ENCODE peak calls at places on chromosomes 12 and 14, in six cellular contexts. A is erythroblast, F is glutamatergic neuron, Q is NCI-H1417, X is GM20000, E is glomerular endothelial cell. J is an unnamed sample.

GRCh38 chr12:51538599-51538998 is 52.4 kb upstream of the SCN8A start:
- DNase-seq in A (no peak), F (no peak), Q (no peak), E (no peak), X (no peak), J (no peak)

GRCh38 chr12:1716911-1717310 is 26.0 kb downstream of the ADIPOR2 start:
- DNase-seq in E (no peak), X (no peak), Q (no peak), F (no peak), A (no peak), J (no peak)

GRCh38 chr12:50708619-50709018 is 55.3 kb upstream of the ATF1 start:
- DNase-seq in F (no peak), X (no peak), A (no peak), Q (no peak), E (no peak), J (no peak)

GRCh38 chr12:3752741-3753486 is at the start of gene CRACR2A:
- DNase-seq in F (peak; percentile 87), Q (no peak), E (no peak), A (peak; percentile 87), X (peak; percentile 92), J (peak; percentile 93)

GRCh38 chr14:64196668-64197411 is 97.3 kb downstream of the ESR2 start:
- DNase-seq in E (no peak), X (peak; percentile 32), Q (peak; percentile 87), A (peak; percentile 14), F (peak; percentile 82), J (no peak)

GRCh38 chr14:87229131-87229530 is 763.9 kb downstream of the GALC start:
- DNase-seq in A (no peak), E (no peak), X (no peak), Q (no peak), F (no peak), J (no peak)

GRCh38 chr14:104037903-104038302 is 47.6 kb upstream of the ASPG start:
- DNase-seq in A (no peak), Q (no peak), F (no peak), X (no peak), E (no peak), J (no peak)

GRCh38 chr12:116672842-116673516 is 64.9 kb downstream of the SPRING1 start:
- DNase-seq in F (no peak), Q (no peak), E (no peak), X (peak; percentile 45), A (no peak), J (no peak)

GRCh38 chr14:73736842-73737241 is 22.7 kb upstream of the PNMA1 start:
- DNase-seq in E (no peak), F (no peak), A (no peak), X (no peak), Q (no peak), J (no peak)

GRCh38 chr12:123931686-123932321 is 40.8 kb downstream of the CCDC92 start:
- DNase-seq in E (no peak), A (no peak), X (no peak), Q (no peak), F (no peak), J (no peak)

GRCh38 chr12:50132505-50133135 is 20.6 kb downstream of the COX14 start:
- DNase-seq in X (peak; percentile 37), F (no peak), Q (peak; percentile 50), A (peak; percentile 47), E (no peak), J (peak; percentile 52)

GRCh38 chr12:26233620-26234019 is 38.2 kb downstream of the SSPN start:
- DNase-seq in X (no peak), Q (no peak), E (no peak), A (no peak), F (peak; percentile 19), J (no peak)

GRCh38 chr14:21023174-21023573 is 1.7 kb downstream of the NDRG2 start:
- DNase-seq in A (no peak), F (no peak), Q (no peak), E (no peak), X (no peak), J (no peak)

GRCh38 chr12:95380997-95381786 is 92.8 kb upstream of the METAP2 start:
- DNase-seq in E (no peak), A (no peak), X (no peak), F (no peak), Q (no peak), J (no peak)

GRCh38 chr14:58815046-58815701 is 177.4 kb downstream of the DACT1 start:
- DNase-seq in F (no peak), E (no peak), A (no peak), Q (peak; percentile 35), X (no peak), J (no peak)

GRCh38 chr14:68741839-68742470 is 50.9 kb downstream of the ZFP36L1 start:
- DNase-seq in A (no peak), Q (no peak), X (peak; percentile 69), F (no peak), E (no peak), J (peak; percentile 80)

GRCh38 chr12:57621497-57622292 is 10.5 kb downstream of the ARHGEF25 start:
- DNase-seq in A (peak; percentile 55), E (no peak), F (peak; percentile 90), X (peak; percentile 88), Q (peak; percentile 74), J (peak; percentile 87)

GRCh38 chr14:27553820-27554219 is 956.0 kb upstream of the NOVA1 start:
- DNase-seq in Q (peak; percentile 9), E (peak; percentile 4), X (no peak), F (no peak), A (no peak), J (no peak)

GRCh38 chr14:64960762-64961276 is 11.3 kb downstream of the RAB15 start:
- DNase-seq in Q (no peak), A (no peak), E (no peak), F (no peak), X (no peak), J (no peak)

GRCh38 chr12:125470838-125471775 is 405.9 kb downstream of the AACS start:
- DNase-seq in E (no peak), X (peak; percentile 52), A (no peak), F (no peak), Q (no peak), J (peak; percentile 45)

GRCh38 chr12:72995616-72996015 is 723.4 kb downstream of the TRHDE start:
- DNase-seq in Q (no peak), X (no peak), F (no peak), E (no peak), A (no peak), J (no peak)

GRCh38 chr12:92363295-92364146 is 217.9 kb upstream of the BTG1 start:
- DNase-seq in Q (no peak), A (no peak), X (peak; percentile 57), E (no peak), F (peak; percentile 51), J (peak; percentile 47)

GRCh38 chr12:52125499-52125900 is 46.0 kb downstream of the SMIM41 start:
- DNase-seq in A (no peak), Q (peak; percentile 88), F (no peak), E (no peak), X (peak; percentile 1), J (no peak)

GRCh38 chr12:13362260-13362841 is 165.8 kb downstream of the EMP1 start:
- DNase-seq in X (peak; percentile 68), A (peak; percentile 44), F (peak; percentile 79), E (peak; percentile 14), Q (peak; percentile 87), J (peak; percentile 58)

GRCh38 chr14:64704743-64705405 is 650 bp downstream of the PLEKHG3 start:
- DNase-seq in A (peak; percentile 41), Q (peak; percentile 70), E (no peak), X (peak; percentile 22), F (peak; percentile 50), J (no peak)

GRCh38 chr14:71524321-71524982 is 407.8 kb upstream of the RGS6 start:
- DNase-seq in Q (no peak), F (no peak), X (peak; percentile 22), E (no peak), A (no peak), J (peak; percentile 41)

GRCh38 chr14:65940056-65940735 is 527.7 kb downstream of the FUT8 start:
- DNase-seq in Q (peak; percentile 4), E (no peak), F (peak; percentile 54), X (peak; percentile 29), A (peak; percentile 56), J (peak; percentile 27)

GRCh38 chr12:12717586-12718381 is 616 bp downstream of the CDKN1B start:
- DNase-seq in E (no peak), Q (peak; percentile 82), X (no peak), A (peak; percentile 69), F (peak; percentile 58), J (no peak)

GRCh38 chr12:11092128-11092527 is at the start of gene TAS2R43:
- DNase-seq in X (no peak), Q (no peak), E (no peak), A (no peak), F (no peak), J (no peak)

GRCh38 chr14:25411933-25412757 is 362.2 kb upstream of the STXBP6 start:
- DNase-seq in E (no peak), A (no peak), X (no peak), F (peak; percentile 69), Q (peak; percentile 53), J (no peak)

GRCh38 chr12:117518594-117519270 is 157.3 kb upstream of the NOS1 start:
- DNase-seq in F (no peak), E (no peak), A (no peak), X (no peak), Q (no peak), J (no peak)

GRCh38 chr12:115001538-115001937 is 317.6 kb upstream of the TBX3 start:
- DNase-seq in Q (no peak), A (no peak), F (no peak), E (no peak), X (no peak), J (no peak)

GRCh38 chr14:56878766-56879165 is 68.5 kb upstream of the OTX2 start:
- DNase-seq in E (no peak), F (no peak), Q (no peak), X (no peak), A (no peak), J (no peak)

GRCh38 chr12:28378749-28379148 is 188.5 kb downstream of the CCDC91 start:
- DNase-seq in A (no peak), X (no peak), E (no peak), Q (no peak), F (no peak), J (no peak)

GRCh38 chr14:92121207-92121669 is 268 bp downstream of the NDUFB1 start:
- DNase-seq in E (no peak), F (peak; percentile 31), X (no peak), A (peak; percentile 60), Q (peak; percentile 83), J (no peak)